ENCODE peak calls at places on chromosomes 3 and 15, in nine cellular contexts. N is T-helper 2 cell; C is nucleus accumbens; F is NCI-H748 treated with DMSO at 0.1 percent for 48 hours; Y is head of caudate nucleus; I is activated CD8-positive, alpha-beta memory T cell treated with anti-CD3 and anti-CD28 coated beads, Interleukin-2, amount 50 U/mL, for 48 hours; A is M059J; U is NCI-H510A treated with DMSO at 0.1 percent for 48 hours; O is HEK293T. P is an unnamed sample.

GRCh38 chr3:15291589-15292541 is 40.5 kb downstream of the SH3BP5 start:
- DNase-seq in N (peak), C (no peak), F (no peak), Y (no peak), I (peak), A (peak), U (no peak), O (no peak), P (peak)

GRCh38 chr3:77038928-77039605 is 832 bp upstream of the ROBO2 start:
- DNase-seq in N (no peak), C (no peak), F (peak), Y (peak), I (no peak), A (no peak), U (peak), O (peak), P (peak)

GRCh38 chr15:94168250-94168649 is 63.1 kb upstream of the MCTP2 start:
- DNase-seq in N (no peak), C (no peak), F (no peak), Y (no peak), I (no peak), A (no peak), U (no peak), O (peak), P (no peak)

GRCh38 chr15:49428392-49429095 is 5.5 kb downstream of the FGF7 start:
- DNase-seq in N (no peak), C (no peak), F (no peak), Y (no peak), I (no peak), A (peak), U (no peak), O (no peak), P (peak)

GRCh38 chr3:115626711-115627110 is 3.4 kb downstream of the GAP43 start:
- DNase-seq in N (no peak), C (no peak), F (no peak), Y (no peak), I (no peak), A (no peak), U (no peak), O (no peak), P (no peak)

GRCh38 chr3:178822722-178823121 is 248.9 kb downstream of the ZMAT3 start:
- DNase-seq in N (no peak), C (no peak), F (no peak), Y (no peak), I (no peak), A (no peak), U (no peak), O (no peak), P (no peak)

GRCh38 chr3:30496496-30496966 is 109.9 kb upstream of the TGFBR2 start:
- DNase-seq in N (no peak), C (no peak), F (no peak), Y (no peak), I (no peak), A (peak), U (no peak), O (no peak), P (peak)

GRCh38 chr3:61530355-61530754 is 31.0 kb upstream of the PTPRG start:
- DNase-seq in N (no peak), C (no peak), F (peak), Y (no peak), I (no peak), A (peak), U (peak), O (peak), P (peak)

GRCh38 chr15:89667706-89667960 is 11.5 kb downstream of the PLIN1 start:
- DNase-seq in N (no peak), C (no peak), F (no peak), Y (no peak), I (no peak), A (no peak), U (no peak), O (no peak), P (no peak)

GRCh38 chr15:89085289-89085906 is 2.9 kb upstream of the ABHD2 start:
- DNase-seq in N (no peak), C (no peak), F (no peak), Y (no peak), I (no peak), A (no peak), U (no peak), O (no peak), P (no peak)

GRCh38 chr15:90889736-90890456 is 5.6 kb downstream of the FES start:
- DNase-seq in N (no peak), C (no peak), F (no peak), Y (no peak), I (no peak), A (no peak), U (no peak), O (no peak), P (no peak)

GRCh38 chr3:50445919-50446318 is 57.5 kb downstream of the CACNA2D2 start:
- DNase-seq in N (no peak), C (no peak), F (peak), Y (no peak), I (no peak), A (no peak), U (peak), O (no peak), P (no peak)

GRCh38 chr15:90078965-90079364 is 23.3 kb downstream of the IDH2 start:
- DNase-seq in N (no peak), C (no peak), F (no peak), Y (no peak), I (no peak), A (no peak), U (no peak), O (no peak), P (no peak)

GRCh38 chr3:42061711-42062408 is 29.3 kb upstream of the TRAK1 start:
- DNase-seq in N (no peak), C (no peak), F (no peak), Y (no peak), I (no peak), A (peak), U (no peak), O (no peak), P (peak)

GRCh38 chr3:140771030-140771677 is 93.3 kb downstream of the TRIM42 start:
- DNase-seq in N (no peak), C (no peak), F (no peak), Y (no peak), I (no peak), A (no peak), U (no peak), O (no peak), P (no peak)

GRCh38 chr15:90611157-90611556 is 81.4 kb downstream of the CRTC3 start:
- DNase-seq in N (no peak), C (no peak), F (no peak), Y (no peak), I (no peak), A (no peak), U (no peak), O (no peak), P (no peak)

GRCh38 chr3:126550488-126551051 is 8.2 kb downstream of the C3orf22 start:
- DNase-seq in N (no peak), C (no peak), F (no peak), Y (no peak), I (peak), A (no peak), U (no peak), O (no peak), P (no peak)

GRCh38 chr3:129602730-129603560 is 3.5 kb downstream of the PLXND1 start:
- DNase-seq in N (no peak), C (no peak), F (no peak), Y (no peak), I (no peak), A (peak), U (no peak), O (no peak), P (peak)

GRCh38 chr3:122609798-122610559 is 32.5 kb downstream of the PARP15 start:
- DNase-seq in N (no peak), C (no peak), F (no peak), Y (no peak), I (no peak), A (peak), U (no peak), O (no peak), P (peak)

GRCh38 chr3:18070231-18070630 is 327.8 kb upstream of the TBC1D5 start:
- DNase-seq in N (no peak), C (no peak), F (no peak), Y (no peak), I (no peak), A (no peak), U (no peak), O (no peak), P (no peak)

GRCh38 chr3:57794501-57794900 is 38.4 kb downstream of the SLMAP start:
- DNase-seq in N (no peak), C (no peak), F (no peak), Y (no peak), I (no peak), A (no peak), U (no peak), O (no peak), P (no peak)

GRCh38 chr3:38614091-38614490 is 35.4 kb downstream of the SCN5A start:
- DNase-seq in N (no peak), C (no peak), F (no peak), Y (no peak), I (no peak), A (no peak), U (no peak), O (no peak), P (no peak)

GRCh38 chr3:3127432-3128010 is 781 bp downstream of the TRNT1 start:
- DNase-seq in N (peak), C (no peak), F (no peak), Y (no peak), I (peak), A (no peak), U (no peak), O (no peak), P (peak)

GRCh38 chr3:184334470-184335158 is 2.8 kb upstream of the FAM131A start:
- DNase-seq in N (peak), C (no peak), F (no peak), Y (no peak), I (peak), A (peak), U (no peak), O (no peak), P (peak)

GRCh38 chr15:78347586-78348543 is 7.7 kb downstream of the CRABP1 start:
- DNase-seq in N (no peak), C (no peak), F (peak), Y (no peak), I (no peak), A (no peak), U (peak), O (no peak), P (no peak)

GRCh38 chr3:52213005-52213404 is 12.4 kb downstream of the TLR9 start:
- DNase-seq in N (no peak), C (no peak), F (no peak), Y (no peak), I (no peak), A (no peak), U (no peak), O (no peak), P (no peak)

GRCh38 chr3:186519021-186519658 is 25.0 kb downstream of the CRYGS start:
- DNase-seq in N (peak), C (no peak), F (no peak), Y (no peak), I (peak), A (no peak), U (no peak), O (no peak), P (no peak)

GRCh38 chr3:182567666-182568065 is 225.6 kb upstream of the ATP11B start:
- DNase-seq in N (no peak), C (peak), F (no peak), Y (no peak), I (no peak), A (peak), U (no peak), O (no peak), P (peak)

GRCh38 chr3:38907426-38907825 is 91.4 kb upstream of the SCN10A start:
- DNase-seq in N (no peak), C (no peak), F (no peak), Y (no peak), I (no peak), A (peak), U (no peak), O (no peak), P (no peak)

P was measured in astrocyte.